ENCODE peak calls at places on chromosomes 5 and 9, in eight cellular contexts. A, Z, Q, O, T, K, R and Y are unnamed samples.

GRCh38 chr9:113992276-113992951 is 85.7 kb downstream of the AMBP start:
- DNase-seq in A (peak; percentile 79), Z (no peak), Q (no peak), O (no peak), T (peak; percentile 96), K (no peak), R (no peak), Y (no peak)

GRCh38 chr5:67178085-67178484 is 18.5 kb downstream of the CD180 start:
- DNase-seq in A (no peak), Z (no peak), Q (no peak), O (no peak), T (no peak), K (no peak), R (no peak), Y (no peak)

GRCh38 chr9:135032868-135033460 is 54.5 kb upstream of the OLFM1 start:
- DNase-seq in A (no peak), Z (no peak), Q (no peak), O (no peak), T (peak; percentile 36), K (no peak), R (peak; percentile 54), Y (no peak)

GRCh38 chr5:159324097-159324760 is 6.1 kb downstream of the IL12B start:
- DNase-seq in A (no peak), Z (no peak), Q (peak; percentile 50), O (no peak), T (no peak), K (no peak), R (no peak), Y (peak; percentile 35)

GRCh38 chr5:21236896-21237830 is 1249.2 kb upstream of the CDH18 start:
- DNase-seq in A (no peak), Z (no peak), Q (no peak), O (no peak), T (no peak), K (no peak), R (no peak), Y (peak; percentile 75)

GRCh38 chr9:136723362-136723976 is 11.1 kb downstream of the DIPK1B start:
- DNase-seq in A (no peak), Z (no peak), Q (no peak), O (no peak), T (no peak), K (no peak), R (no peak), Y (no peak)

GRCh38 chr9:38706493-38706892 is 13.4 kb downstream of the FAM240B start:
- DNase-seq in A (no peak), Z (no peak), Q (no peak), O (no peak), T (no peak), K (no peak), R (no peak), Y (no peak)

GRCh38 chr5:141001854-141002666 is 35.8 kb downstream of the PCDHAC2 start:
- DNase-seq in A (no peak), Z (peak; percentile 34), Q (no peak), O (peak; percentile 16), T (no peak), K (peak; percentile 55), R (no peak), Y (peak; percentile 56)

GRCh38 chr5:116559239-116559638 is 15.4 kb downstream of the SEMA6A start:
- DNase-seq in A (no peak), Z (peak; percentile 55), Q (no peak), O (no peak), T (no peak), K (no peak), R (no peak), Y (no peak)

GRCh38 chr9:114512337-114512874 is 7.1 kb upstream of the WHRN start:
- DNase-seq in A (no peak), Z (no peak), Q (no peak), O (peak; percentile 30), T (no peak), K (no peak), R (no peak), Y (no peak)

GRCh38 chr5:55679556-55679955 is 32.6 kb downstream of the SLC38A9 start:
- DNase-seq in A (no peak), Z (no peak), Q (no peak), O (no peak), T (no peak), K (no peak), R (no peak), Y (no peak)

GRCh38 chr5:55671975-55672374 is 40.1 kb downstream of the SLC38A9 start:
- DNase-seq in A (no peak), Z (no peak), Q (no peak), O (no peak), T (no peak), K (no peak), R (no peak), Y (no peak)

GRCh38 chr5:55672477-55672911 is 39.6 kb downstream of the SLC38A9 start:
- DNase-seq in A (no peak), Z (no peak), Q (no peak), O (no peak), T (no peak), K (no peak), R (no peak), Y (no peak)

GRCh38 chr5:55674340-55674739 is 37.8 kb downstream of the SLC38A9 start:
- DNase-seq in A (no peak), Z (no peak), Q (no peak), O (no peak), T (no peak), K (no peak), R (no peak), Y (no peak)

GRCh38 chr5:55675119-55675518 is 37.0 kb downstream of the SLC38A9 start:
- DNase-seq in A (no peak), Z (no peak), Q (no peak), O (no peak), T (no peak), K (no peak), R (no peak), Y (no peak)
- TF ChIP-seq CTCF in A (no peak), Z (no peak), Q (no peak), O (no peak), T (no peak), K (no peak), R (no peak), Y (no peak)

GRCh38 chr5:133996683-133997252 is 8.0 kb downstream of the VDAC1 start:
- DNase-seq in A (no peak), Z (peak; percentile 41), Q (no peak), O (no peak), T (no peak), K (no peak), R (no peak), Y (peak; percentile 33)
- TF ChIP-seq CTCF in A (peak; percentile 55), Z (peak; percentile 39), Q (peak; percentile 79), O (peak; percentile 29), T (peak; percentile 36), K (peak; percentile 68), R (no peak), Y (peak; percentile 55)

DNA sequence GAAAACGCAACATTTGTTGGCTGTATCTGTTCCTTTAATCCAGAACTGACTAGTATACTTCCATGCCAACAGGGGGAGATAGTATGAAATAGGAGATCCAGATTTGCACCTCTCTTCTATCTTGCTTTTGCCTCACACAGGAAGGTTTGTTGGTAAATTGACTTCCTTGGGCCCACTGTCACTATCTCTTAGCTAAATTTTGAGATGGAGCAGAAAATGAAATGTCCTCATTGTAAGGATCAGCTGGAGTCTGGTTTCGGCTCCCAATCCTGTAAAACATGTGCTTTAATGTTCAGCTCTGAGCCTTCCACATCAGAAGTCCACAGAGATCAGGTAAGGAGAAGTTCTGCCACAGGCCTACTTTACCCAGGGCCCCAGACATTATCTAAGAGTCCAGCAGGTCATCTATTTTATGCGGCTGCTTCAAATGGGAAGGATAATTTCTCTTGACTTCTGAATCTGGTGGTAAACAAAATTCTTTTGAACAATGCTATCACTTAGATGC is 176.8 kb downstream of the FER start:
- DNase-seq in A (no peak), Z (no peak), Q (no peak), O (no peak), T (no peak), K (no peak), R (no peak), Y (no peak)
- TF ChIP-seq CTCF in A (no peak), Z (no peak), Q (peak; percentile 14), O (no peak), T (no peak), K (peak; percentile 16), R (no peak), Y (no peak)

GRCh38 chr5:6117212-6117611 is 261.1 kb downstream of the MED10 start:
- DNase-seq in A (no peak), Z (no peak), Q (no peak), O (no peak), T (no peak), K (no peak), R (no peak), Y (no peak)
- TF ChIP-seq CTCF in A (no peak), Z (no peak), Q (no peak), O (no peak), T (no peak), K (no peak), R (no peak), Y (no peak)

GRCh38 chr9:16725066-16725465 is 145.4 kb downstream of the BNC2 start:
- DNase-seq in A (no peak), Z (no peak), Q (no peak), O (no peak), T (no peak), K (no peak), R (no peak), Y (no peak)

GRCh38 chr9:16728128-16728505 is 142.4 kb downstream of the BNC2 start:
- DNase-seq in A (no peak), Z (no peak), Q (no peak), O (no peak), T (no peak), K (no peak), R (no peak), Y (no peak)

GRCh38 chr9:16727452-16728127 is 142.9 kb downstream of the BNC2 start:
- DNase-seq in A (no peak), Z (no peak), Q (no peak), O (no peak), T (no peak), K (no peak), R (no peak), Y (peak; percentile 5)

GRCh38 chr9:16726718-16727451 is 143.6 kb downstream of the BNC2 start:
- DNase-seq in A (peak; percentile 47), Z (peak; percentile 82), Q (peak; percentile 83), O (peak; percentile 50), T (peak; percentile 50), K (peak; percentile 79), R (peak; percentile 84), Y (peak; percentile 85)

DNA sequence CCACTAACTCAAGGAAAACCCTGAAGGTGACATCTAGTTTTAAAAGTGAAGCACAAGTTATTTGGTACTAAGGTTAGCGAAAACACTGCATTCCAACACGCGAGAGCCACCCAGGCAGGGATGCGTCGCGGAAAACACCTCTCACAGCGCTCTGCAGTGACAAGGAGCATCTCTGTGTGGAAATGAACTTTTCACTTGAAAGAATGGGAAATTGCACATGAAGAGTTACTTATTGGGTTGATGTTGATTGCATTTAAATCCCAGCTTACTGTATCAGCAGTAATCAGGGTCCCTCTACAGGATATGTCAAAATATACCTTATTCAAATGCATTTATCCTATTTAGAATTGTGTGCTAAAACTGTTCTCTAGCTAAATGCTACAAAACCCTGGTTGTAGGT is 144.4 kb downstream of the BNC2 start:
- DNase-seq in A (no peak), Z (no peak), Q (peak; percentile 20), O (no peak), T (no peak), K (no peak), R (no peak), Y (peak; percentile 37)
- TF ChIP-seq CTCF in A (no peak), Z (no peak), Q (peak; percentile 1), O (no peak), T (no peak), K (no peak), R (no peak), Y (peak; percentile 17)